ENCODE peak calls at places on chromosomes 16 and 17, in ten cellular contexts. One of them, this sample, is unnamed.
A peak's percentile ranks its signal among the peaks of the same experiment; 100 is the strongest.

GRCh38 chr17:30344283-30345088 is 10.6 kb upstream of the TMIGD1 start:
- DNase-seq in NCI-H524: no peak
- DNase-seq in fibroblast of mammary gland: peak; percentile 80
- DNase-seq in prostate gland: peak; percentile 82
- DNase-seq in activated naive CD4-positive, alpha-beta T cell treated with Interleukin-2 at 50 U/mL for 16 hours: no peak
- DNase-seq in SK-N-DZ: peak; percentile 51
- DNase-seq in ELR: no peak
- DNase-seq in GOT3: no peak
- DNase-seq in endothelial cell: peak; percentile 27
- DNase-seq in GM12891: no peak
- DNase-seq in this sample: peak; percentile 32

GRCh38 chr17:10936931-10937330 is 99.0 kb upstream of the PIRT start:
- DNase-seq in NCI-H524: no peak
- DNase-seq in fibroblast of mammary gland: no peak
- DNase-seq in prostate gland: no peak
- DNase-seq in activated naive CD4-positive, alpha-beta T cell treated with Interleukin-2 at 50 U/mL for 16 hours: no peak
- DNase-seq in SK-N-DZ: no peak
- DNase-seq in ELR: no peak
- DNase-seq in GOT3: no peak
- DNase-seq in endothelial cell: no peak
- DNase-seq in GM12891: no peak
- DNase-seq in this sample: no peak

GRCh38 chr16:89618114-89618999 is 4.9 kb downstream of the DPEP1 start:
- DNase-seq in NCI-H524: no peak
- DNase-seq in fibroblast of mammary gland: no peak
- DNase-seq in prostate gland: no peak
- DNase-seq in activated naive CD4-positive, alpha-beta T cell treated with Interleukin-2 at 50 U/mL for 16 hours: no peak
- DNase-seq in SK-N-DZ: no peak
- DNase-seq in ELR: peak; percentile 30
- DNase-seq in GOT3: no peak
- DNase-seq in endothelial cell: no peak
- DNase-seq in GM12891: no peak
- DNase-seq in this sample: no peak

GRCh38 chr16:77383606-77384187 is 51.1 kb downstream of the ADAMTS18 start:
- DNase-seq in NCI-H524: no peak
- DNase-seq in fibroblast of mammary gland: no peak
- DNase-seq in prostate gland: no peak
- DNase-seq in activated naive CD4-positive, alpha-beta T cell treated with Interleukin-2 at 50 U/mL for 16 hours: no peak
- DNase-seq in SK-N-DZ: no peak
- DNase-seq in ELR: no peak
- DNase-seq in GOT3: no peak
- DNase-seq in endothelial cell: no peak
- DNase-seq in GM12891: no peak
- DNase-seq in this sample: no peak

GRCh38 chr16:9775994-9776393 is 406.2 kb downstream of the GRIN2A start:
- DNase-seq in NCI-H524: no peak
- DNase-seq in fibroblast of mammary gland: no peak
- DNase-seq in prostate gland: no peak
- DNase-seq in activated naive CD4-positive, alpha-beta T cell treated with Interleukin-2 at 50 U/mL for 16 hours: no peak
- DNase-seq in SK-N-DZ: no peak
- DNase-seq in ELR: no peak
- DNase-seq in GOT3: no peak
- DNase-seq in endothelial cell: no peak
- DNase-seq in GM12891: no peak
- DNase-seq in this sample: no peak

GRCh38 chr17:80863626-80864025 is 128.0 kb upstream of the CHMP6 start:
- DNase-seq in NCI-H524: no peak
- DNase-seq in fibroblast of mammary gland: no peak
- DNase-seq in prostate gland: no peak
- DNase-seq in activated naive CD4-positive, alpha-beta T cell treated with Interleukin-2 at 50 U/mL for 16 hours: no peak
- DNase-seq in SK-N-DZ: no peak
- DNase-seq in ELR: no peak
- DNase-seq in GOT3: no peak
- DNase-seq in endothelial cell: no peak
- DNase-seq in GM12891: no peak
- DNase-seq in this sample: no peak

GRCh38 chr17:6429266-6429665 is 5.7 kb downstream of the AIPL1 start:
- DNase-seq in NCI-H524: peak; percentile 62
- DNase-seq in fibroblast of mammary gland: no peak
- DNase-seq in prostate gland: no peak
- DNase-seq in activated naive CD4-positive, alpha-beta T cell treated with Interleukin-2 at 50 U/mL for 16 hours: no peak
- DNase-seq in SK-N-DZ: no peak
- DNase-seq in ELR: no peak
- DNase-seq in GOT3: no peak
- DNase-seq in endothelial cell: no peak
- DNase-seq in GM12891: no peak
- DNase-seq in this sample: no peak

GRCh38 chr16:24119807-24120206 is 136.3 kb upstream of the CACNG3 start:
- DNase-seq in NCI-H524: no peak
- DNase-seq in fibroblast of mammary gland: no peak
- DNase-seq in prostate gland: no peak
- DNase-seq in activated naive CD4-positive, alpha-beta T cell treated with Interleukin-2 at 50 U/mL for 16 hours: no peak
- DNase-seq in SK-N-DZ: no peak
- DNase-seq in ELR: no peak
- DNase-seq in GOT3: no peak
- DNase-seq in endothelial cell: no peak
- DNase-seq in GM12891: no peak
- DNase-seq in this sample: no peak

GRCh38 chr17:67027031-67027628 is 17.2 kb upstream of the CACNG1 start:
- DNase-seq in NCI-H524: no peak
- DNase-seq in fibroblast of mammary gland: peak; percentile 4
- DNase-seq in prostate gland: no peak
- DNase-seq in activated naive CD4-positive, alpha-beta T cell treated with Interleukin-2 at 50 U/mL for 16 hours: no peak
- DNase-seq in SK-N-DZ: no peak
- DNase-seq in ELR: peak; percentile 22
- DNase-seq in GOT3: no peak
- DNase-seq in endothelial cell: no peak
- DNase-seq in GM12891: no peak
- DNase-seq in this sample: no peak

GRCh38 chr17:49290690-49291326 is 60.2 kb upstream of the PHOSPHO1 start:
- DNase-seq in NCI-H524: peak; percentile 32
- DNase-seq in fibroblast of mammary gland: peak; percentile 41
- DNase-seq in prostate gland: no peak
- DNase-seq in activated naive CD4-positive, alpha-beta T cell treated with Interleukin-2 at 50 U/mL for 16 hours: no peak
- DNase-seq in SK-N-DZ: no peak
- DNase-seq in ELR: peak; percentile 68
- DNase-seq in GOT3: no peak
- DNase-seq in endothelial cell: peak; percentile 22
- DNase-seq in GM12891: no peak
- DNase-seq in this sample: no peak

This sample was measured in mammary epithelial cell.